ENCODE peak calls at places on chromosomes 12 and 14, in six cellular contexts. M is CD4-positive, alpha-beta T cell; W is suprapubic skin; F is A172; C is ACHN; O is foreskin fibroblast. T is an unnamed sample.
A peak's percentile ranks its signal among the peaks of the same experiment; 100 is the strongest.

GRCh38 chr14:46580941-46581671 is 70.5 kb downstream of the RPL10L start:
- DNase-seq in C (peak; percentile 54), F (no peak), W (no peak), M (no peak), O (peak; percentile 1), T (no peak)

GRCh38 chr12:26938660-26939185 is 453 bp downstream of the FGFR1OP2 start:
- DNase-seq in O (no peak), F (no peak), M (no peak), W (no peak), C (no peak), T (no peak)

GRCh38 chr14:61174395-61175386 is 106.4 kb downstream of the TMEM30B start:
- DNase-seq in O (peak; percentile 74), C (peak; percentile 33), W (no peak), F (no peak), M (no peak), T (no peak)

GRCh38 chr14:33738481-33738880 is 212.4 kb downstream of the EGLN3 start:
- DNase-seq in O (no peak), C (no peak), M (no peak), W (no peak), F (no peak), T (no peak)

GRCh38 chr14:80954771-80955299 is 586 bp upstream of the TSHR start:
- DNase-seq in M (peak; percentile 57), C (peak; percentile 70), F (peak; percentile 38), O (peak; percentile 91), W (peak; percentile 86), T (peak; percentile 52)

GRCh38 chr12:113587720-113588119 is 116.0 kb upstream of the LHX5 start:
- DNase-seq in F (no peak), C (no peak), M (no peak), W (no peak), O (no peak), T (no peak)

GRCh38 chr14:42143114-42143513 is 536.4 kb downstream of the LRFN5 start:
- DNase-seq in O (no peak), M (no peak), F (no peak), C (no peak), W (no peak), T (no peak)

GRCh38 chr12:13367973-13368372 is 171.4 kb downstream of the EMP1 start:
- DNase-seq in F (no peak), O (no peak), C (no peak), M (no peak), W (no peak), T (no peak)

GRCh38 chr12:52181757-52182156 is 10.1 kb downstream of the KRT80 start:
- DNase-seq in F (peak; percentile 83), O (peak; percentile 86), W (no peak), M (no peak), C (no peak), T (peak; percentile 40)

GRCh38 chr12:57511161-57511560 is 9.2 kb downstream of the DDIT3 start:
- DNase-seq in O (no peak), F (no peak), W (no peak), M (no peak), C (no peak), T (no peak)

GRCh38 chr14:42224053-42224888 is 617.6 kb downstream of the LRFN5 start:
- DNase-seq in O (peak; percentile 91), C (peak; percentile 68), F (peak; percentile 29), M (no peak), W (no peak), T (peak; percentile 43)

GRCh38 chr12:101582937-101583336 is 11.8 kb upstream of the MYBPC1 start:
- DNase-seq in C (no peak), W (no peak), F (no peak), O (no peak), M (no peak), T (no peak)

GRCh38 chr12:81468206-81468605 is 290.9 kb downstream of the PPFIA2 start:
- DNase-seq in M (no peak), F (peak; percentile 53), C (no peak), W (no peak), O (peak; percentile 49), T (no peak)

GRCh38 chr14:105477659-105478623 is 3.3 kb downstream of the CRIP2 start:
- DNase-seq in C (no peak), F (no peak), M (peak; percentile 87), O (no peak), W (no peak), T (no peak)

GRCh38 chr14:34539407-34540180 is at the start of gene EAPP:
- DNase-seq in O (peak; percentile 99), M (peak; percentile 95), W (peak; percentile 99), C (peak; percentile 93), F (peak; percentile 86), T (no peak)

GRCh38 chr12:132099739-132100138 is 44.4 kb downstream of the DDX51 start:
- DNase-seq in M (no peak), F (no peak), C (no peak), W (no peak), O (no peak), T (no peak)

GRCh38 chr12:96048392-96048969 is 13.1 kb upstream of the LTA4H start:
- DNase-seq in M (no peak), O (no peak), F (no peak), W (no peak), C (no peak), T (no peak)

GRCh38 chr14:56422703-56423213 is 156.8 kb upstream of the TMEM260 start:
- DNase-seq in C (peak; percentile 26), W (no peak), F (peak; percentile 8), M (no peak), O (peak; percentile 85), T (peak; percentile 86)

GRCh38 chr14:52015411-52016030 is 26.2 kb downstream of the RTRAF start:
- DNase-seq in O (peak; percentile 70), M (no peak), W (no peak), C (peak; percentile 35), F (no peak), T (no peak)

GRCh38 chr12:131723532-131723931 is 12.6 kb downstream of the SFSWAP start:
- DNase-seq in F (no peak), M (no peak), W (no peak), C (no peak), O (no peak), T (no peak)

GRCh38 chr14:78950654-78951053 is 780.5 kb downstream of the NRXN3 start:
- DNase-seq in C (no peak), F (peak; percentile 17), M (no peak), W (no peak), O (peak; percentile 26), T (no peak)

GRCh38 chr12:46088040-46088439 is 97.7 kb upstream of the SCAF11 start:
- DNase-seq in W (no peak), C (no peak), M (no peak), O (no peak), F (peak; percentile 53), T (no peak)

GRCh38 chr12:22856120-22856699 is 231.2 kb downstream of the ETNK1 start:
- DNase-seq in F (peak; percentile 8), C (peak; percentile 61), O (peak; percentile 51), W (no peak), M (no peak), T (peak; percentile 35)

GRCh38 chr12:6871052-6871957 is 1.8 kb downstream of the SPSB2 start:
- DNase-seq in W (no peak), M (no peak), F (no peak), C (peak; percentile 67), O (peak; percentile 73), T (peak; percentile 35)

T was measured in DMS153.